ENCODE peak calls at places on chromosomes 3 and 15, in six cellular contexts. E is bronchial epithelial cell; O is activated CD8-positive, alpha-beta memory T cell treated with anti-CD3 and anti-CD28 coated beads, Interleukin-2, amount 10 ng/mL, durations not matched to agents 7 days and 5 days; Y is HuH-7; T is DMS 273 treated with DMSO at 0.1 percent for 48 hours; A is fibroblast of gingiva. R is an unnamed sample.

GRCh38 chr15:29131336-29132109 is 138.1 kb downstream of the NSMCE3 start:
- DNase-seq in E (no peak), O (no peak), Y (no peak), T (no peak), A (no peak), R (no peak)

GRCh38 chr15:52021128-52021671 is 2.2 kb downstream of the MAPK6 start:
- DNase-seq in E (peak), O (peak), Y (peak), T (peak), A (peak), R (peak)

GRCh38 chr3:24502690-24503089 is 8.0 kb upstream of the THRB start:
- DNase-seq in E (peak), O (no peak), Y (no peak), T (no peak), A (no peak), R (peak)

GRCh38 chr3:196641278-196642058 is 2.0 kb downstream of the NRROS start:
- DNase-seq in E (no peak), O (no peak), Y (no peak), T (no peak), A (no peak), R (no peak)

GRCh38 chr15:99594916-99595315 is 29.1 kb downstream of the MEF2A start:
- DNase-seq in E (no peak), O (no peak), Y (no peak), T (no peak), A (no peak), R (no peak)

GRCh38 chr15:70569139-70569717 is 194.1 kb downstream of the UACA start:
- DNase-seq in E (peak), O (no peak), Y (no peak), T (no peak), A (peak), R (peak)

GRCh38 chr15:34613997-34614396 is 30.5 kb upstream of the GOLGA8B start:
- DNase-seq in E (no peak), O (no peak), Y (no peak), T (no peak), A (no peak), R (no peak)

GRCh38 chr3:179026636-179027035 is 45.0 kb downstream of the ZMAT3 start:
- DNase-seq in E (no peak), O (no peak), Y (no peak), T (no peak), A (no peak), R (no peak)

GRCh38 chr3:123449092-123449985 is 449 bp upstream of the ADCY5 start:
- DNase-seq in E (no peak), O (no peak), Y (peak), T (no peak), A (no peak), R (peak)

GRCh38 chr3:5317572-5317971 is 130.1 kb downstream of the EDEM1 start:
- DNase-seq in E (no peak), O (no peak), Y (no peak), T (no peak), A (no peak), R (peak)

GRCh38 chr15:80977627-80978036 is 12.0 kb downstream of the MESD start:
- DNase-seq in E (peak), O (peak), Y (peak), T (peak), A (peak), R (peak)

GRCh38 chr15:96321422-96322391 is 8.8 kb upstream of the NR2F2 start:
- DNase-seq in E (no peak), O (no peak), Y (peak), T (no peak), A (peak), R (peak)

GRCh38 chr15:23565395-23566069 is at the start of gene MKRN3:
- DNase-seq in E (no peak), O (peak), Y (peak), T (peak), A (no peak), R (peak)

R was measured in epithelial cell of esophagus.